ENCODE peak calls at places on chromosome 11, in eight cellular contexts. One of them, this sample, is unnamed.

GRCh38 chr11:1422481-1422880 is 32.7 kb downstream of the BRSK2 start:
- DNase-seq in NCI-H2081: no peak
- DNase-seq in Right ventricle myocardium superior: no peak
- DNase-seq in foreskin fibroblast: no peak
- DNase-seq in activated CD4-positive, alpha-beta T cell treated with anti-CD3 and anti-CD28 coated beads for 24 hours: no peak
- DNase-seq in right atrium auricular region: no peak
- DNase-seq in NCI-H187 treated with DMSO at 0.1 percent for 48 hours: no peak
- DNase-seq in stimulated activated CD4-positive, alpha-beta T cell treated with anti-CD3 and anti-CD28 coated beads, Interleukin-2, amount 100 ng/mL, for 48 hours: no peak
- DNase-seq in this sample: no peak

GRCh38 chr11:4891996-4892640 is 10.4 kb downstream of the OR51T1 start:
- DNase-seq in Right ventricle myocardium superior: no peak
- DNase-seq in NCI-H2081: no peak
- DNase-seq in right atrium auricular region: no peak
- DNase-seq in foreskin fibroblast: peak
- DNase-seq in activated CD4-positive, alpha-beta T cell treated with anti-CD3 and anti-CD28 coated beads for 24 hours: no peak
- DNase-seq in NCI-H187 treated with DMSO at 0.1 percent for 48 hours: no peak
- DNase-seq in stimulated activated CD4-positive, alpha-beta T cell treated with anti-CD3 and anti-CD28 coated beads, Interleukin-2, amount 100 ng/mL, for 48 hours: no peak
- DNase-seq in this sample: no peak

GRCh38 chr11:12952094-12952493 is 57.0 kb upstream of the RASSF10 start:
- DNase-seq in stimulated activated CD4-positive, alpha-beta T cell treated with anti-CD3 and anti-CD28 coated beads, Interleukin-2, amount 100 ng/mL, for 48 hours: no peak
- DNase-seq in foreskin fibroblast: no peak
- DNase-seq in right atrium auricular region: no peak
- DNase-seq in NCI-H2081: no peak
- DNase-seq in Right ventricle myocardium superior: no peak
- DNase-seq in NCI-H187 treated with DMSO at 0.1 percent for 48 hours: no peak
- DNase-seq in activated CD4-positive, alpha-beta T cell treated with anti-CD3 and anti-CD28 coated beads for 24 hours: no peak
- DNase-seq in this sample: no peak

GRCh38 chr11:8732748-8733241 is 50.2 kb downstream of the RPL27A start:
- DNase-seq in Right ventricle myocardium superior: peak
- DNase-seq in activated CD4-positive, alpha-beta T cell treated with anti-CD3 and anti-CD28 coated beads for 24 hours: no peak
- DNase-seq in NCI-H2081: no peak
- DNase-seq in stimulated activated CD4-positive, alpha-beta T cell treated with anti-CD3 and anti-CD28 coated beads, Interleukin-2, amount 100 ng/mL, for 48 hours: no peak
- DNase-seq in NCI-H187 treated with DMSO at 0.1 percent for 48 hours: no peak
- DNase-seq in foreskin fibroblast: peak
- DNase-seq in right atrium auricular region: peak
- DNase-seq in this sample: peak

GRCh38 chr11:2175659-2176058 is 4.0 kb upstream of the TH start:
- DNase-seq in stimulated activated CD4-positive, alpha-beta T cell treated with anti-CD3 and anti-CD28 coated beads, Interleukin-2, amount 100 ng/mL, for 48 hours: no peak
- DNase-seq in activated CD4-positive, alpha-beta T cell treated with anti-CD3 and anti-CD28 coated beads for 24 hours: no peak
- DNase-seq in Right ventricle myocardium superior: no peak
- DNase-seq in foreskin fibroblast: peak
- DNase-seq in NCI-H2081: no peak
- DNase-seq in NCI-H187 treated with DMSO at 0.1 percent for 48 hours: no peak
- DNase-seq in right atrium auricular region: no peak
- DNase-seq in this sample: no peak

GRCh38 chr11:35165416-35166368 is 26.7 kb downstream of the CD44 start:
- DNase-seq in NCI-H2081: no peak
- DNase-seq in foreskin fibroblast: peak
- DNase-seq in activated CD4-positive, alpha-beta T cell treated with anti-CD3 and anti-CD28 coated beads for 24 hours: peak
- DNase-seq in stimulated activated CD4-positive, alpha-beta T cell treated with anti-CD3 and anti-CD28 coated beads, Interleukin-2, amount 100 ng/mL, for 48 hours: peak
- DNase-seq in NCI-H187 treated with DMSO at 0.1 percent for 48 hours: no peak
- DNase-seq in right atrium auricular region: no peak
- DNase-seq in Right ventricle myocardium superior: peak
- DNase-seq in this sample: no peak

GRCh38 chr11:35711173-35711910 is 48.8 kb downstream of the TRIM44 start:
- DNase-seq in Right ventricle myocardium superior: no peak
- DNase-seq in NCI-H187 treated with DMSO at 0.1 percent for 48 hours: no peak
- DNase-seq in NCI-H2081: no peak
- DNase-seq in activated CD4-positive, alpha-beta T cell treated with anti-CD3 and anti-CD28 coated beads for 24 hours: no peak
- DNase-seq in stimulated activated CD4-positive, alpha-beta T cell treated with anti-CD3 and anti-CD28 coated beads, Interleukin-2, amount 100 ng/mL, for 48 hours: no peak
- DNase-seq in foreskin fibroblast: peak
- DNase-seq in right atrium auricular region: no peak
- DNase-seq in this sample: no peak

GRCh38 chr11:119404872-119405271 is 18.1 kb downstream of the THY1 start:
- DNase-seq in activated CD4-positive, alpha-beta T cell treated with anti-CD3 and anti-CD28 coated beads for 24 hours: no peak
- DNase-seq in NCI-H2081: no peak
- DNase-seq in NCI-H187 treated with DMSO at 0.1 percent for 48 hours: no peak
- DNase-seq in stimulated activated CD4-positive, alpha-beta T cell treated with anti-CD3 and anti-CD28 coated beads, Interleukin-2, amount 100 ng/mL, for 48 hours: no peak
- DNase-seq in Right ventricle myocardium superior: no peak
- DNase-seq in foreskin fibroblast: no peak
- DNase-seq in right atrium auricular region: no peak
- DNase-seq in this sample: no peak

GRCh38 chr11:81644239-81644840 is 1089.3 kb downstream of the FAM181B start:
- DNase-seq in stimulated activated CD4-positive, alpha-beta T cell treated with anti-CD3 and anti-CD28 coated beads, Interleukin-2, amount 100 ng/mL, for 48 hours: no peak
- DNase-seq in NCI-H2081: peak
- DNase-seq in foreskin fibroblast: no peak
- DNase-seq in NCI-H187 treated with DMSO at 0.1 percent for 48 hours: peak
- DNase-seq in right atrium auricular region: no peak
- DNase-seq in activated CD4-positive, alpha-beta T cell treated with anti-CD3 and anti-CD28 coated beads for 24 hours: no peak
- DNase-seq in Right ventricle myocardium superior: no peak
- DNase-seq in this sample: peak

GRCh38 chr11:35260342-35260985 is 121.5 kb downstream of the CD44 start:
- DNase-seq in Right ventricle myocardium superior: no peak
- DNase-seq in stimulated activated CD4-positive, alpha-beta T cell treated with anti-CD3 and anti-CD28 coated beads, Interleukin-2, amount 100 ng/mL, for 48 hours: no peak
- DNase-seq in activated CD4-positive, alpha-beta T cell treated with anti-CD3 and anti-CD28 coated beads for 24 hours: no peak
- DNase-seq in NCI-H187 treated with DMSO at 0.1 percent for 48 hours: no peak
- DNase-seq in foreskin fibroblast: peak
- DNase-seq in NCI-H2081: no peak
- DNase-seq in right atrium auricular region: no peak
- DNase-seq in this sample: peak

GRCh38 chr11:103862827-103863213 is 173.6 kb upstream of the DDI1 start:
- DNase-seq in right atrium auricular region: no peak
- DNase-seq in NCI-H187 treated with DMSO at 0.1 percent for 48 hours: no peak
- DNase-seq in Right ventricle myocardium superior: no peak
- DNase-seq in foreskin fibroblast: no peak
- DNase-seq in stimulated activated CD4-positive, alpha-beta T cell treated with anti-CD3 and anti-CD28 coated beads, Interleukin-2, amount 100 ng/mL, for 48 hours: no peak
- DNase-seq in NCI-H2081: no peak
- DNase-seq in activated CD4-positive, alpha-beta T cell treated with anti-CD3 and anti-CD28 coated beads for 24 hours: no peak
- DNase-seq in this sample: no peak

GRCh38 chr11:72618801-72619200 is 55.4 kb downstream of the PDE2A start:
- DNase-seq in right atrium auricular region: no peak
- DNase-seq in activated CD4-positive, alpha-beta T cell treated with anti-CD3 and anti-CD28 coated beads for 24 hours: no peak
- DNase-seq in NCI-H2081: no peak
- DNase-seq in Right ventricle myocardium superior: no peak
- DNase-seq in foreskin fibroblast: peak
- DNase-seq in NCI-H187 treated with DMSO at 0.1 percent for 48 hours: no peak
- DNase-seq in stimulated activated CD4-positive, alpha-beta T cell treated with anti-CD3 and anti-CD28 coated beads, Interleukin-2, amount 100 ng/mL, for 48 hours: no peak
- DNase-seq in this sample: no peak

GRCh38 chr11:80023416-80023815 is 582.6 kb upstream of the TENM4 start:
- DNase-seq in NCI-H2081: no peak
- DNase-seq in stimulated activated CD4-positive, alpha-beta T cell treated with anti-CD3 and anti-CD28 coated beads, Interleukin-2, amount 100 ng/mL, for 48 hours: no peak
- DNase-seq in Right ventricle myocardium superior: no peak
- DNase-seq in NCI-H187 treated with DMSO at 0.1 percent for 48 hours: no peak
- DNase-seq in foreskin fibroblast: no peak
- DNase-seq in activated CD4-positive, alpha-beta T cell treated with anti-CD3 and anti-CD28 coated beads for 24 hours: no peak
- DNase-seq in right atrium auricular region: no peak
- DNase-seq in this sample: no peak

GRCh38 chr11:120909676-120910215 is 114.2 kb upstream of the TBCEL start:
- DNase-seq in activated CD4-positive, alpha-beta T cell treated with anti-CD3 and anti-CD28 coated beads for 24 hours: no peak
- DNase-seq in Right ventricle myocardium superior: no peak
- DNase-seq in NCI-H2081: no peak
- DNase-seq in right atrium auricular region: no peak
- DNase-seq in stimulated activated CD4-positive, alpha-beta T cell treated with anti-CD3 and anti-CD28 coated beads, Interleukin-2, amount 100 ng/mL, for 48 hours: no peak
- DNase-seq in foreskin fibroblast: no peak
- DNase-seq in NCI-H187 treated with DMSO at 0.1 percent for 48 hours: no peak
- DNase-seq in this sample: no peak

GRCh38 chr11:96794152-96794551 is 404.3 kb downstream of the JRKL start:
- DNase-seq in foreskin fibroblast: no peak
- DNase-seq in NCI-H2081: no peak
- DNase-seq in stimulated activated CD4-positive, alpha-beta T cell treated with anti-CD3 and anti-CD28 coated beads, Interleukin-2, amount 100 ng/mL, for 48 hours: no peak
- DNase-seq in Right ventricle myocardium superior: no peak
- DNase-seq in activated CD4-positive, alpha-beta T cell treated with anti-CD3 and anti-CD28 coated beads for 24 hours: no peak
- DNase-seq in NCI-H187 treated with DMSO at 0.1 percent for 48 hours: no peak
- DNase-seq in right atrium auricular region: no peak
- DNase-seq in this sample: no peak

GRCh38 chr11:36500315-36500721 is 9.8 kb downstream of the TRAF6 start:
- DNase-seq in stimulated activated CD4-positive, alpha-beta T cell treated with anti-CD3 and anti-CD28 coated beads, Interleukin-2, amount 100 ng/mL, for 48 hours: no peak
- DNase-seq in NCI-H187 treated with DMSO at 0.1 percent for 48 hours: no peak
- DNase-seq in activated CD4-positive, alpha-beta T cell treated with anti-CD3 and anti-CD28 coated beads for 24 hours: no peak
- DNase-seq in NCI-H2081: no peak
- DNase-seq in right atrium auricular region: no peak
- DNase-seq in Right ventricle myocardium superior: no peak
- DNase-seq in foreskin fibroblast: peak
- DNase-seq in this sample: no peak

GRCh38 chr11:84655729-84656128 is 971.4 kb downstream of the DLG2 start:
- DNase-seq in stimulated activated CD4-positive, alpha-beta T cell treated with anti-CD3 and anti-CD28 coated beads, Interleukin-2, amount 100 ng/mL, for 48 hours: no peak
- DNase-seq in right atrium auricular region: no peak
- DNase-seq in activated CD4-positive, alpha-beta T cell treated with anti-CD3 and anti-CD28 coated beads for 24 hours: no peak
- DNase-seq in Right ventricle myocardium superior: no peak
- DNase-seq in NCI-H2081: no peak
- DNase-seq in NCI-H187 treated with DMSO at 0.1 percent for 48 hours: no peak
- DNase-seq in foreskin fibroblast: no peak
- DNase-seq in this sample: no peak

GRCh38 chr11:71551711-71552110 is 3.5 kb downstream of the KRTAP5-9 start:
- DNase-seq in foreskin fibroblast: no peak
- DNase-seq in right atrium auricular region: no peak
- DNase-seq in activated CD4-positive, alpha-beta T cell treated with anti-CD3 and anti-CD28 coated beads for 24 hours: no peak
- DNase-seq in stimulated activated CD4-positive, alpha-beta T cell treated with anti-CD3 and anti-CD28 coated beads, Interleukin-2, amount 100 ng/mL, for 48 hours: no peak
- DNase-seq in Right ventricle myocardium superior: no peak
- DNase-seq in NCI-H2081: no peak
- DNase-seq in NCI-H187 treated with DMSO at 0.1 percent for 48 hours: no peak
- DNase-seq in this sample: no peak

GRCh38 chr11:8033312-8033715 is 46.2 kb downstream of the EIF3F start:
- DNase-seq in Right ventricle myocardium superior: peak
- DNase-seq in NCI-H2081: peak
- DNase-seq in activated CD4-positive, alpha-beta T cell treated with anti-CD3 and anti-CD28 coated beads for 24 hours: peak
- DNase-seq in right atrium auricular region: peak
- DNase-seq in NCI-H187 treated with DMSO at 0.1 percent for 48 hours: peak
- DNase-seq in stimulated activated CD4-positive, alpha-beta T cell treated with anti-CD3 and anti-CD28 coated beads, Interleukin-2, amount 100 ng/mL, for 48 hours: peak
- DNase-seq in foreskin fibroblast: peak
- DNase-seq in this sample: peak

GRCh38 chr11:75589933-75590332 is 27.9 kb downstream of the SERPINH1 start:
- DNase-seq in foreskin fibroblast: no peak
- DNase-seq in NCI-H187 treated with DMSO at 0.1 percent for 48 hours: no peak
- DNase-seq in NCI-H2081: no peak
- DNase-seq in right atrium auricular region: no peak
- DNase-seq in activated CD4-positive, alpha-beta T cell treated with anti-CD3 and anti-CD28 coated beads for 24 hours: no peak
- DNase-seq in Right ventricle myocardium superior: peak
- DNase-seq in stimulated activated CD4-positive, alpha-beta T cell treated with anti-CD3 and anti-CD28 coated beads, Interleukin-2, amount 100 ng/mL, for 48 hours: no peak
- DNase-seq in this sample: no peak

GRCh38 chr11:47003180-47003877 is 66.8 kb downstream of the CSTPP1 start:
- DNase-seq in right atrium auricular region: no peak
- DNase-seq in stimulated activated CD4-positive, alpha-beta T cell treated with anti-CD3 and anti-CD28 coated beads, Interleukin-2, amount 100 ng/mL, for 48 hours: peak
- DNase-seq in NCI-H2081: no peak
- DNase-seq in foreskin fibroblast: peak
- DNase-seq in NCI-H187 treated with DMSO at 0.1 percent for 48 hours: no peak
- DNase-seq in Right ventricle myocardium superior: no peak
- DNase-seq in activated CD4-positive, alpha-beta T cell treated with anti-CD3 and anti-CD28 coated beads for 24 hours: peak
- DNase-seq in this sample: peak

GRCh38 chr11:17519031-17519430 is 25.2 kb downstream of the USH1C start:
- DNase-seq in stimulated activated CD4-positive, alpha-beta T cell treated with anti-CD3 and anti-CD28 coated beads, Interleukin-2, amount 100 ng/mL, for 48 hours: no peak
- DNase-seq in NCI-H187 treated with DMSO at 0.1 percent for 48 hours: no peak
- DNase-seq in Right ventricle myocardium superior: peak
- DNase-seq in right atrium auricular region: no peak
- DNase-seq in NCI-H2081: peak
- DNase-seq in foreskin fibroblast: no peak
- DNase-seq in activated CD4-positive, alpha-beta T cell treated with anti-CD3 and anti-CD28 coated beads for 24 hours: no peak
- DNase-seq in this sample: no peak